ENCODE peak calls at places on chromosome 13, in seven cellular contexts. One of them, this sample, is unnamed.
A peak's percentile ranks its signal among the peaks of the same experiment; 100 is the strongest.

GRCh38 chr13:113656015-113656588 is 1.9 kb downstream of the ATP4B start:
- DNase-seq in naive thymus-derived CD8-positive, alpha-beta T cell: no peak
- DNase-seq in stimulated activated CD4-positive, alpha-beta T cell treated with anti-CD3 and anti-CD28 coated beads, Interleukin-12 subunit alpha, Interleukin-12 subunit beta, amount 100 ng/mL, for 48 hours: no peak
- DNase-seq in AG04450: no peak
- DNase-seq in activated CD4-positive, CD25-positive, alpha-beta regulatory T cell treated with anti-CD3 and anti-CD28 coated beads, Interleukin-2, amount 50 U/mL, for 16 hours: no peak
- DNase-seq in iris pigment epithelial cell: no peak
- DNase-seq in AG10803: no peak
- DNase-seq in this sample: no peak

GRCh38 chr13:64912141-64912540 is 2318.0 kb downstream of the PCDH9 start:
- DNase-seq in naive thymus-derived CD8-positive, alpha-beta T cell: no peak
- DNase-seq in stimulated activated CD4-positive, alpha-beta T cell treated with anti-CD3 and anti-CD28 coated beads, Interleukin-12 subunit alpha, Interleukin-12 subunit beta, amount 100 ng/mL, for 48 hours: no peak
- DNase-seq in AG04450: peak; percentile 23
- DNase-seq in activated CD4-positive, CD25-positive, alpha-beta regulatory T cell treated with anti-CD3 and anti-CD28 coated beads, Interleukin-2, amount 50 U/mL, for 16 hours: no peak
- DNase-seq in iris pigment epithelial cell: peak; percentile 77
- DNase-seq in AG10803: peak; percentile 76
- DNase-seq in this sample: peak; percentile 83

GRCh38 chr13:80141114-80141849 is 199.6 kb downstream of the SPRY2 start:
- DNase-seq in naive thymus-derived CD8-positive, alpha-beta T cell: no peak
- DNase-seq in stimulated activated CD4-positive, alpha-beta T cell treated with anti-CD3 and anti-CD28 coated beads, Interleukin-12 subunit alpha, Interleukin-12 subunit beta, amount 100 ng/mL, for 48 hours: no peak
- DNase-seq in AG04450: peak; percentile 44
- DNase-seq in activated CD4-positive, CD25-positive, alpha-beta regulatory T cell treated with anti-CD3 and anti-CD28 coated beads, Interleukin-2, amount 50 U/mL, for 16 hours: no peak
- DNase-seq in iris pigment epithelial cell: peak; percentile 80
- DNase-seq in AG10803: peak; percentile 64
- DNase-seq in this sample: peak; percentile 78

GRCh38 chr13:27406178-27406939 is 18.1 kb upstream of the GTF3A start:
- DNase-seq in naive thymus-derived CD8-positive, alpha-beta T cell: peak; percentile 50
- DNase-seq in stimulated activated CD4-positive, alpha-beta T cell treated with anti-CD3 and anti-CD28 coated beads, Interleukin-12 subunit alpha, Interleukin-12 subunit beta, amount 100 ng/mL, for 48 hours: no peak
- DNase-seq in AG04450: no peak
- DNase-seq in activated CD4-positive, CD25-positive, alpha-beta regulatory T cell treated with anti-CD3 and anti-CD28 coated beads, Interleukin-2, amount 50 U/mL, for 16 hours: peak; percentile 26
- DNase-seq in iris pigment epithelial cell: peak; percentile 53
- DNase-seq in AG10803: peak; percentile 54
- DNase-seq in this sample: peak; percentile 49

GRCh38 chr13:21675095-21676007 is 4.5 kb downstream of the FGF9 start:
- DNase-seq in naive thymus-derived CD8-positive, alpha-beta T cell: peak; percentile 48
- DNase-seq in stimulated activated CD4-positive, alpha-beta T cell treated with anti-CD3 and anti-CD28 coated beads, Interleukin-12 subunit alpha, Interleukin-12 subunit beta, amount 100 ng/mL, for 48 hours: peak; percentile 24
- DNase-seq in AG04450: no peak
- DNase-seq in activated CD4-positive, CD25-positive, alpha-beta regulatory T cell treated with anti-CD3 and anti-CD28 coated beads, Interleukin-2, amount 50 U/mL, for 16 hours: no peak
- DNase-seq in iris pigment epithelial cell: no peak
- DNase-seq in AG10803: no peak
- DNase-seq in this sample: no peak

GRCh38 chr13:31930901-31931522 is 100.6 kb upstream of the FRY start:
- DNase-seq in naive thymus-derived CD8-positive, alpha-beta T cell: no peak
- DNase-seq in stimulated activated CD4-positive, alpha-beta T cell treated with anti-CD3 and anti-CD28 coated beads, Interleukin-12 subunit alpha, Interleukin-12 subunit beta, amount 100 ng/mL, for 48 hours: no peak
- DNase-seq in AG04450: no peak
- DNase-seq in activated CD4-positive, CD25-positive, alpha-beta regulatory T cell treated with anti-CD3 and anti-CD28 coated beads, Interleukin-2, amount 50 U/mL, for 16 hours: no peak
- DNase-seq in iris pigment epithelial cell: peak; percentile 33
- DNase-seq in AG10803: no peak
- DNase-seq in this sample: no peak

GRCh38 chr13:25752957-25753540 is 298.8 kb downstream of the SHISA2 start:
- DNase-seq in naive thymus-derived CD8-positive, alpha-beta T cell: no peak
- DNase-seq in stimulated activated CD4-positive, alpha-beta T cell treated with anti-CD3 and anti-CD28 coated beads, Interleukin-12 subunit alpha, Interleukin-12 subunit beta, amount 100 ng/mL, for 48 hours: no peak
- DNase-seq in AG04450: peak; percentile 18
- DNase-seq in activated CD4-positive, CD25-positive, alpha-beta regulatory T cell treated with anti-CD3 and anti-CD28 coated beads, Interleukin-2, amount 50 U/mL, for 16 hours: no peak
- DNase-seq in iris pigment epithelial cell: peak; percentile 72
- DNase-seq in AG10803: peak; percentile 84
- DNase-seq in this sample: peak; percentile 36

GRCh38 chr13:111304603-111305289 is 15.7 kb upstream of the TEX29 start:
- DNase-seq in naive thymus-derived CD8-positive, alpha-beta T cell: no peak
- DNase-seq in stimulated activated CD4-positive, alpha-beta T cell treated with anti-CD3 and anti-CD28 coated beads, Interleukin-12 subunit alpha, Interleukin-12 subunit beta, amount 100 ng/mL, for 48 hours: no peak
- DNase-seq in AG04450: no peak
- DNase-seq in activated CD4-positive, CD25-positive, alpha-beta regulatory T cell treated with anti-CD3 and anti-CD28 coated beads, Interleukin-2, amount 50 U/mL, for 16 hours: no peak
- DNase-seq in iris pigment epithelial cell: no peak
- DNase-seq in AG10803: no peak
- DNase-seq in this sample: no peak

This sample was measured in IMR-90.